ENCODE peak calls at places on chromosomes 7 and 10, in four cellular contexts. Z is GM10248, U is hepatocyte, B is NCI-H1092 treated with DMSO at 0.1 percent for 48 hours. W is an unnamed sample.

GRCh38 chr7:101232141-101232821 is 5.3 kb downstream of the CLDN15 start:
- DNase-seq in B (no peak), Z (no peak), U (peak), W (no peak)

GRCh38 chr10:67665491-67665890 is 30.5 kb downstream of the CTNNA3 start:
- DNase-seq in Z (no peak), B (no peak), U (peak), W (peak)

GRCh38 chr7:100425347-100425746 is 3.2 kb downstream of the ZCWPW1 start:
- DNase-seq in Z (no peak), B (no peak), U (no peak), W (no peak)

GRCh38 chr10:69104994-69105790 is 17.3 kb downstream of the SRGN start:
- DNase-seq in B (no peak), Z (no peak), U (no peak), W (no peak)

GRCh38 chr7:26588511-26588910 is 275.9 kb downstream of the SKAP2 start:
- DNase-seq in Z (no peak), U (no peak), B (no peak), W (no peak)

GRCh38 chr10:104472957-104473745 is 119.5 kb downstream of the CFAP58 start:
- DNase-seq in Z (no peak), U (no peak), B (no peak), W (no peak)

GRCh38 chr7:21867816-21868646 is 77.7 kb downstream of the CDCA7L start:
- DNase-seq in U (no peak), B (no peak), Z (no peak), W (no peak)

GRCh38 chr10:31958849-31959248 is 30.2 kb upstream of the ARHGAP12 start:
- DNase-seq in B (no peak), U (no peak), Z (no peak), W (no peak)

GRCh38 chr7:68865351-68865885 is 732.9 kb upstream of the AUTS2 start:
- DNase-seq in B (no peak), Z (no peak), U (no peak), W (no peak)

W was measured in NCI-H460.